ENCODE peak calls at places on chromosomes 6 and 20, in ten cellular contexts. P is right atrium auricular region; F is NCI-H1105; G is thoracic aorta; B is T-helper 2 cell; U is cardiac muscle cell; N is stimulated activated CD4-positive, alpha-beta T cell treated with anti-CD3 and anti-CD28 coated beads, Interleukin-1b, Interleukin-23, amount 100 ng/mL, for 24 hours; K is hepatic stellate cell; T is kidney glomerular epithelial cell; J is stimulated activated naive CD4-positive, alpha-beta T cell. H is an unnamed sample.

GRCh38 chr20:46562373-46563169 is 12.1 kb upstream of the OCSTAMP start:
- DNase-seq in B (peak), U (peak), K (peak), N (peak), F (peak), J (no peak), G (peak), P (peak), T (peak), H (peak)

GRCh38 chr6:111663692-111664564 is 58.2 kb upstream of the TRAF3IP2 start:
- DNase-seq in B (no peak), F (no peak), T (no peak), P (no peak), K (peak), N (no peak), J (no peak), G (no peak), U (peak), H (no peak)

GRCh38 chr20:61926796-61927192 is 138.9 kb downstream of the TAF4 start:
- DNase-seq in N (no peak), P (no peak), F (no peak), J (no peak), U (no peak), G (no peak), K (no peak), T (no peak), B (no peak), H (no peak)

GRCh38 chr20:60131375-60131774 is 173.2 kb downstream of the CDH26 start:
- DNase-seq in B (no peak), U (no peak), G (no peak), K (no peak), F (no peak), N (no peak), P (no peak), J (no peak), T (no peak), H (no peak)

GRCh38 chr20:54475334-54476287 is at the start of gene DOK5:
- DNase-seq in F (no peak), B (no peak), G (peak), J (no peak), U (peak), K (no peak), P (peak), N (no peak), T (no peak), H (peak)

GRCh38 chr6:149075616-149076354 is 241.7 kb upstream of the TAB2 start:
- DNase-seq in J (no peak), N (no peak), F (no peak), K (no peak), T (no peak), U (no peak), P (no peak), G (no peak), B (no peak), H (no peak)

GRCh38 chr20:53611449-53611894 is 17.8 kb upstream of the ZNF217 start:
- DNase-seq in K (peak), N (no peak), F (no peak), T (peak), U (peak), B (no peak), G (no peak), J (no peak), P (peak), H (peak)

GRCh38 chr6:13331516-13332348 is 3.4 kb upstream of the TBC1D7 start:
- DNase-seq in G (no peak), U (peak), N (no peak), T (peak), B (no peak), F (peak), K (no peak), P (no peak), J (no peak), H (peak)

GRCh38 chr6:112717401-112717800 is 370.3 kb downstream of the RFPL4B start:
- DNase-seq in G (no peak), T (no peak), U (no peak), B (no peak), K (no peak), F (no peak), P (no peak), N (no peak), J (no peak), H (no peak)

GRCh38 chr20:41094656-41095055 is 42.7 kb upstream of the PLCG1 start:
- DNase-seq in F (no peak), B (no peak), J (no peak), T (no peak), N (no peak), U (no peak), P (no peak), G (no peak), K (no peak), H (peak)

GRCh38 chr20:47392721-47393073 is 36.2 kb upstream of the ZMYND8 start:
- DNase-seq in N (no peak), P (no peak), J (no peak), T (no peak), F (no peak), U (no peak), B (no peak), K (no peak), G (no peak), H (no peak)

GRCh38 chr20:43938932-43939761 is 24.5 kb downstream of the TOX2 start:
- DNase-seq in B (no peak), U (no peak), K (peak), N (no peak), J (no peak), P (peak), G (peak), T (peak), F (no peak), H (peak)

GRCh38 chr20:32839227-32839981 is 19.3 kb upstream of the EFCAB8 start:
- DNase-seq in G (no peak), K (no peak), T (no peak), J (no peak), B (no peak), N (no peak), P (no peak), F (no peak), U (no peak), H (no peak)

GRCh38 chr20:49339123-49339522 is 61.3 kb upstream of the ZNFX1 start:
- DNase-seq in J (no peak), T (no peak), P (no peak), K (no peak), F (no peak), U (no peak), B (no peak), G (no peak), N (no peak), H (no peak)

GRCh38 chr6:129494099-129494498 is 215.9 kb downstream of the ARHGAP18 start:
- DNase-seq in B (no peak), P (no peak), F (no peak), J (no peak), T (no peak), G (no peak), N (no peak), U (no peak), K (no peak), H (no peak)

GRCh38 chr20:24811020-24811419 is 138.0 kb upstream of the CST7 start:
- DNase-seq in G (no peak), P (no peak), T (no peak), J (no peak), K (no peak), N (no peak), B (no peak), F (no peak), U (no peak), H (no peak)

GRCh38 chr20:38357653-38358207 is 11.4 kb downstream of the LBP start:
- DNase-seq in G (no peak), N (no peak), P (no peak), K (no peak), F (no peak), B (no peak), J (no peak), U (no peak), T (no peak), H (no peak)

GRCh38 chr6:136084403-136084802 is 165.7 kb downstream of the MTFR2 start:
- DNase-seq in F (no peak), N (no peak), J (no peak), U (no peak), G (no peak), K (no peak), B (no peak), T (no peak), P (no peak), H (no peak)

GRCh38 chr6:21109421-21110178 is 484.0 kb upstream of the SOX4 start:
- DNase-seq in G (no peak), T (peak), P (no peak), J (no peak), K (peak), U (no peak), F (no peak), N (no peak), B (no peak), H (peak)